ENCODE peak calls at places on chromosomes 2 and 18, in six cellular contexts. E is astrocyte; V is adrenal gland; Y is effector memory CD4-positive, alpha-beta T cell; Q is colonic mucosa; M is CD8-positive, alpha-beta T cell. C is an unnamed sample. For H3K9me3 and H3K36me3, the result is how much of the 10 kb centered on the place peaks cover.

GRCh38 chr2:197045115-197045514 is 118.6 kb upstream of the PGAP1 start:
- DNase-seq in E (no peak), V (no peak), Y (no peak), Q (no peak), M (no peak), C (no peak)

GRCh38 chr2:42569116-42569711 is 782 bp downstream of the MTA3 start:
- DNase-seq in E (peak), V (peak), Y (no peak), Q (peak), M (peak), C (peak)

GRCh38 chr2:1750935-1751767 is 6.8 kb upstream of the PXDN start:
- DNase-seq in E (peak), V (peak), Y (no peak), Q (peak), M (peak), C (peak)

GRCh38 chr18:33051397-33051796 is 278.6 kb upstream of the KLHL14 start:
- DNase-seq in E (peak), V (no peak), Y (no peak), Q (no peak), M (no peak), C (no peak)

GRCh38 chr2:75614062-75614710 is 32.4 kb upstream of the MRPL19 start:
- DNase-seq in E (no peak), V (no peak), Y (no peak), Q (no peak), M (no peak), C (no peak)

GRCh38 chr2:39550701-39551285 is 113.7 kb upstream of the MAP4K3 start:
- DNase-seq in E (peak), V (no peak), Y (no peak), Q (no peak), M (no peak), C (no peak)

GRCh38 chr2:171579481-171579880 is 57.2 kb downstream of the CYBRD1 start:
- DNase-seq in E (no peak), V (no peak), Y (no peak), Q (no peak), M (no peak), C (peak)

GRCh38 chr18:49811151-49811938 is 2.0 kb downstream of the ACAA2 start:
- DNase-seq in E (no peak), V (no peak), Y (no peak), Q (no peak), M (no peak), C (no peak)

GRCh38 chr2:16871426-16871825 is 205.8 kb upstream of the CYRIA start:
- DNase-seq in E (no peak), V (no peak), Y (no peak), Q (no peak), M (no peak), C (no peak)

GRCh38 chr2:109715302-109715937 is 78.7 kb upstream of the RGPD5 start:
- DNase-seq in E (no peak), V (peak), Y (no peak), Q (peak), M (no peak), C (no peak)

DNA sequence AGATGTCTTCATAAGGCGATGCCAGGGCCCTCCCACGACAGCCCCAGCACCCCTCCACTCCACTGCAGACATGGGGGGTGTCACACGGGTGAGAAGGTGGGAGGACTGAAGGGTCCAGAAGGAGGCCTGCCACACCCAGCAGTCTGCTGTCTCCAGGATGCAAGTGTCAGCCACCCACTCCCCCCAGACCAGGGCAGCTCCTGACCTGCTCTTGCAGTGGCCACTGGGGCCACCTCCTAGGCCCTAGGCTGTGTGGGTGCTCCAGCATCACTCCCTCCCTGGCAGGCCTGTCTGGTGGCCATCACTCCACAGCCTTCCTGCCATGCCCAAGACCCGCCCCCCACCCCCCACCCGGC is 171.0 kb downstream of the CELF4 start:
- DNase-seq in E (no peak), V (no peak), Y (no peak), Q (no peak), M (no peak), C (no peak)
- H3K4me3 ChIP-seq in E (no peak), V (no peak), Y (no peak), Q (no peak), M (no peak), C (no peak)

GRCh38 chr2:81551040-81551634 is 1246.6 kb upstream of the LRRTM1 start:
- DNase-seq in E (no peak), V (no peak), Y (no peak), Q (no peak), M (no peak), C (no peak)
- H3K9me3 ChIP-seq in E (under half), V (under half), Y (under half), Q (under half), M (under half), C (under half)

DNA sequence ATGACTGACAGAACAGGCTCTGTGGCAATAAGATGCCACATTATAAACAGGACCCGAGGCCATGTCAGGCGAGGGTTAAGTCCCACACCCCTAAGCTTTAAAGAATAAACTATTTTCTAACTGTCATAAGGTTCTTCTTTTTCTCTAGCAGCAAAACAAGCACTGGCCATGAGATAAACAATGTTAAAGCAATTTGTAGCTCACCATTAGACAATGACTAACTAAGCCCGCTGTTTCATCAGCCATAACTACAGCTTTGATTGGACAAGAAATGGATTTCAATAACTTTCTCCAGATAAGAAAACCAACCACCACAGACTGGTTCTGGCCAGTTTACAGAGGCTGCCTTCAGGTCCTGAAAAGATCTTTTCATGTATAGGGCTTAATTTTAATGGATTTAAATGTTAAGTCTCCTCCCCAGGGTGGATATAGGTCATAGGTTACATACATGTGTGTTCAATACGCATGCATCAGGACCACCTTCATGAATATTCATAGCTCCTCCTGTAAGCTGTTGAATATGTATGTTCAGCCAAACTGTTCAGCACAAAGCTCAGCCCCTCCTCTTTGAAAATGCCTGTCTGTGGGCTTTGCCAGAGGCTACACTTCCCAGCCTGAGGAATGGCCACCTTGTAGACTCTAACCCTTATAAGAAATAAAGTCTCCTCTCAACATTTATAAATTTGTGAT is 108.7 kb upstream of the RAB6C start:
- DNase-seq in E (no peak), V (no peak), Y (no peak), Q (no peak), M (no peak), C (no peak)
- H3K36me3 ChIP-seq in E (under half), V (under half), Y (under half), Q (under half), M (under half), C (under half)

DNA sequence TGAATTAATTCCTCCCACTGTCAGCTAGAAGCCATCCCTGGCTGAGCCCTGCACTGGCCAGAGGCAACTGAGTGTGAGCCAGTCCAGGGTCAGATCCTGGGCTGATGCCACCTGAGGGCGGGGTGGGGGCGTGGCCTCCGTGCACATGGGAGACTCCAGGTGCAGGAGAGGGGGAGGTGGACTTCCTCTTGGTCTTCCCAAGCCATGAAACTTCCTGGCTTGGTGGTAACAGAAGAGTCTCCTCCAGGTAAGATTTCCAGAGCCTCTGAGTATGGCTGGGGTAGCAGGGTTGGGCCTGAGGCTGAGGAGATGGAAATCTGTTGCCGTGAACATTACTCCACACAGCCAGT is 462 bp upstream of the RAB17 start:
- DNase-seq in E (no peak), V (no peak), Y (no peak), Q (peak), M (no peak), C (peak)
- H3K4me3 ChIP-seq in E (no peak), V (no peak), Y (no peak), Q (peak), M (no peak), C (no peak)

DNA sequence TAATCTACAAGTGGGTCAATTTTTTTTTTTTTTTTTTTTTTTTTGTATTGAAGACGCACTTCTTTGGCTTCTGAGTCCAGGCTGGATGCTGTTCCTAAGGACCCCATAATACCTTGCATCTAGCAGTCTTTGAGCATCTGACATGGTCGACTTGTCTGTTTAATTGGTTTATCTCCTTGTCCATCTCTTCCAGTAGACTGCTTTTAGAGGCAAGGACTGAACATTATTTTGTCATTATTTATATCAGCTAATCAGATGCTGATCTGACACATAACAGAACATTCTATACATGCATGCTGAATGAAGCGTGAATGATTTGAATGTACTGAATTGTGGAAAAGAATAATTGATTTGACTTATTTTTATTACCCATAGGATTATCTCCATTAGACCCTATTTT is 118.7 kb downstream of the CDH7 start:
- DNase-seq in E (no peak), V (no peak), Y (no peak), Q (no peak), M (no peak), C (no peak)
- H3K9me3 ChIP-seq in E (under half), V (under half), Y (under half), Q (under half), M (under half), C (under half)

DNA sequence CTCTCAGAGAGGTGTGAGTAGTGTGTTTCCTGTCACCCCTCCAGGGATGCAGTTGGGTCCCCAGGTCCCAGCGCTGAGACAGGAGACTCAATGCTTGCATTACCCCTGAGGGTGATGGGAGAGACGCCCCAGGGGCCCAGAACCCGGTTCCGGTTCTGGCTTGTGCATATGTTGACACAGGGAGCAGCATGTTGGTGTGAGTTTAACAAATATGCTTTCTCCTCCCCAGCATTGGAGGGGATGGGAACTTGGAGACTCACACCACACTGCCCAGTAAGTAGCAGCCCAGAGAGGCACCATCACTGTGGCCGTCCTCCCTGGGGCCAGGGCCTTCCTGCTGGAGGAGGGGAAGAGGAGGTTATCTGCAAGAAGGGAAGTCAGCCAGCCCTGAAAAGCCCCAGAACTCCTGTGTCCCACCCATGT is 124.5 kb downstream of the PLB1 start:
- DNase-seq in E (no peak), V (no peak), Y (no peak), Q (no peak), M (no peak), C (no peak)
- H3K36me3 ChIP-seq in E (under half), V (under half), Y (under half), Q (under half), M (under half), C (under half)